ENCODE peak calls at places on chromosome 16, in seven cellular contexts. Y is activated CD4-positive, alpha-beta T cell treated with anti-CD3 and anti-CD28 coated beads for 48 hours; G is NCI-H1092; O is H9; V is aorta; K is HFFc6; J is activated CD8-positive, alpha-beta T cell treated with anti-CD3 and anti-CD28 coated beads for 36 hours. Q is an unnamed sample.

GRCh38 chr16:67666032-67666537 is 465 bp downstream of the ENKD1 start:
- DNase-seq in Y (no peak), G (peak), O (peak), V (peak), K (no peak), J (peak), Q (peak)

GRCh38 chr16:70553645-70554044 is 30.0 kb downstream of the SF3B3 start:
- DNase-seq in Y (no peak), G (no peak), O (no peak), V (no peak), K (peak), J (no peak), Q (no peak)

GRCh38 chr16:77938913-77939312 is 83.4 kb upstream of the CLEC3A start:
- DNase-seq in Y (no peak), G (no peak), O (no peak), V (no peak), K (no peak), J (no peak), Q (no peak)

GRCh38 chr16:48959204-48959603 is 322.4 kb downstream of the CBLN1 start:
- DNase-seq in Y (no peak), G (no peak), O (no peak), V (no peak), K (no peak), J (no peak), Q (no peak)

GRCh38 chr16:87586201-87586782 is 16.0 kb upstream of the JPH3 start:
- DNase-seq in Y (no peak), G (no peak), O (no peak), V (peak), K (no peak), J (no peak), Q (no peak)

GRCh38 chr16:86078121-86078600 is 179.2 kb downstream of the IRF8 start:
- DNase-seq in Y (no peak), G (no peak), O (peak), V (peak), K (no peak), J (no peak), Q (no peak)

GRCh38 chr16:51922476-51922875 is 624.5 kb downstream of the TOX3 start:
- DNase-seq in Y (no peak), G (no peak), O (no peak), V (no peak), K (no peak), J (no peak), Q (no peak)

GRCh38 chr16:2954647-2955381 is 9.3 kb upstream of the KREMEN2 start:
- DNase-seq in Y (no peak), G (no peak), O (peak), V (no peak), K (no peak), J (no peak), Q (no peak)

GRCh38 chr16:80285089-80285488 is 255.7 kb upstream of the DYNLRB2 start:
- DNase-seq in Y (no peak), G (no peak), O (no peak), V (no peak), K (peak), J (no peak), Q (no peak)

GRCh38 chr16:51971184-51971583 is 575.8 kb downstream of the TOX3 start:
- DNase-seq in Y (no peak), G (peak), O (peak), V (no peak), K (peak), J (no peak), Q (no peak)

GRCh38 chr16:85275533-85276249 is 163.4 kb upstream of the CIBAR2 start:
- DNase-seq in Y (peak), G (peak), O (peak), V (peak), K (peak), J (peak), Q (peak)

GRCh38 chr16:49592507-49593422 is 219.2 kb downstream of the C16orf78 start:
- DNase-seq in Y (peak), G (no peak), O (peak), V (no peak), K (no peak), J (peak), Q (peak)

GRCh38 chr16:1707193-1707790 is 1.3 kb downstream of the MAPK8IP3 start:
- DNase-seq in Y (peak), G (no peak), O (no peak), V (no peak), K (peak), J (peak), Q (peak)

GRCh38 chr16:11423315-11424117 is 78.3 kb downstream of the RMI2 start:
- DNase-seq in Y (no peak), G (no peak), O (no peak), V (no peak), K (no peak), J (no peak), Q (no peak)